ENCODE peak calls at places on chromosomes 7 and 10, in eight cellular contexts. B is tibial nerve, K is BJ, F is aorta, D is cardiac muscle cell, Q is prostate gland, V is HFF-Myc, J is upper lobe of right lung. W is an unnamed sample.

GRCh38 chr7:95845007-95845406 is 72.7 kb downstream of the DYNC1I1 start:
- DNase-seq in B (no peak), K (no peak), F (no peak), D (no peak), Q (no peak), V (no peak), J (no peak), W (no peak)

GRCh38 chr10:118041316-118041715 is 5.4 kb downstream of the RAB11FIP2 start:
- DNase-seq in B (no peak), K (peak; percentile 11), F (no peak), D (peak; percentile 66), Q (no peak), V (no peak), J (no peak), W (peak; percentile 30)

GRCh38 chr7:69663911-69664310 is 65.6 kb downstream of the AUTS2 start:
- DNase-seq in B (no peak), K (no peak), F (no peak), D (no peak), Q (no peak), V (no peak), J (no peak), W (no peak)

GRCh38 chr7:115038158-115038557 is 116.3 kb downstream of the MDFIC start:
- DNase-seq in B (no peak), K (no peak), F (no peak), D (no peak), Q (no peak), V (no peak), J (no peak), W (no peak)

GRCh38 chr10:58518775-58519174 is 6.1 kb downstream of the BICC1 start:
- DNase-seq in B (no peak), K (no peak), F (no peak), D (no peak), Q (no peak), V (no peak), J (no peak), W (no peak)

GRCh38 chr10:77478248-77478963 is 159.2 kb downstream of the KCNMA1 start:
- DNase-seq in B (no peak), K (peak; percentile 60), F (no peak), D (peak; percentile 25), Q (no peak), V (peak; percentile 51), J (no peak), W (peak; percentile 84)

GRCh38 chr10:3811331-3811870 is 26.4 kb upstream of the KLF6 start:
- DNase-seq in B (peak; percentile 55), K (no peak), F (no peak), D (peak; percentile 69), Q (peak; percentile 52), V (no peak), J (no peak), W (peak; percentile 91)

GRCh38 chr7:24728503-24729364 is 28.5 kb downstream of the GSDME start:
- DNase-seq in B (no peak), K (no peak), F (no peak), D (peak; percentile 63), Q (no peak), V (no peak), J (no peak), W (no peak)

GRCh38 chr7:128842674-128843641 is 12.8 kb downstream of the FLNC start:
- DNase-seq in B (no peak), K (no peak), F (peak; percentile 43), D (no peak), Q (no peak), V (no peak), J (no peak), W (no peak)

GRCh38 chr7:104926905-104927454 is 87.0 kb upstream of the KMT2E start:
- DNase-seq in B (no peak), K (no peak), F (no peak), D (no peak), Q (no peak), V (no peak), J (peak; percentile 83), W (no peak)

GRCh38 chr10:91564026-91564425 is 68.8 kb downstream of the PPP1R3C start:
- DNase-seq in B (no peak), K (no peak), F (no peak), D (no peak), Q (no peak), V (no peak), J (no peak), W (no peak)

GRCh38 chr10:13773496-13774170 is 186.9 kb downstream of the PRPF18 start:
- DNase-seq in B (no peak), K (no peak), F (no peak), D (no peak), Q (no peak), V (no peak), J (no peak), W (no peak)

GRCh38 chr7:47807126-47807525 is 141.1 kb downstream of the PKD1L1 start:
- DNase-seq in B (no peak), K (no peak), F (no peak), D (no peak), Q (no peak), V (no peak), J (no peak), W (no peak)

GRCh38 chr7:1121476-1121875 is 33.6 kb downstream of the GPER1 start:
- DNase-seq in B (no peak), K (no peak), F (no peak), D (no peak), Q (no peak), V (no peak), J (peak; percentile 37), W (no peak)

GRCh38 chr10:125925244-125925834 is 29.0 kb downstream of the FANK1 start:
- DNase-seq in B (no peak), K (no peak), F (no peak), D (no peak), Q (no peak), V (no peak), J (no peak), W (no peak)

GRCh38 chr10:33211123-33211878 is 123.2 kb downstream of the NRP1 start:
- DNase-seq in B (no peak), K (peak; percentile 89), F (peak; percentile 76), D (peak; percentile 89), Q (no peak), V (peak; percentile 36), J (no peak), W (peak; percentile 77)

GRCh38 chr7:75725306-75725705 is 13.4 kb downstream of the HIP1 start:
- DNase-seq in B (no peak), K (no peak), F (no peak), D (no peak), Q (no peak), V (no peak), J (no peak), W (no peak)

GRCh38 chr10:70671619-70672164 is 614 bp upstream of the ADAMTS14 start:
- DNase-seq in B (no peak), K (no peak), F (no peak), D (no peak), Q (no peak), V (no peak), J (no peak), W (no peak)
- H3K4me3 ChIP-seq in B (no peak overlapping the region), K (peak overlapping the region; percentile 52), F (no peak overlapping the region), D (peak overlapping the region; percentile 37), Q (peak overlapping the region; percentile 23), V (peak overlapping the region; percentile 37), J (peak overlapping the region; percentile 30), W (peak overlapping the region; percentile 51)

GRCh38 chr7:44616545-44616944 is 10.1 kb downstream of the OGDH start:
- DNase-seq in B (no peak), K (no peak), F (no peak), D (no peak), Q (no peak), V (no peak), J (no peak), W (no peak)

GRCh38 chr7:44615793-44616192 is 9.4 kb downstream of the OGDH start:
- DNase-seq in B (no peak), K (no peak), F (no peak), D (no peak), Q (no peak), V (no peak), J (no peak), W (no peak)

GRCh38 chr7:44618754-44619153 is 12.3 kb downstream of the OGDH start:
- DNase-seq in B (no peak), K (no peak), F (no peak), D (no peak), Q (no peak), V (no peak), J (no peak), W (no peak)

GRCh38 chr7:44617225-44617885 is 10.9 kb downstream of the OGDH start:
- DNase-seq in B (no peak), K (peak; percentile 37), F (no peak), D (peak; percentile 25), Q (no peak), V (no peak), J (no peak), W (no peak)

GRCh38 chr7:44618045-44618444 is 11.6 kb downstream of the OGDH start:
- DNase-seq in B (no peak), K (no peak), F (no peak), D (no peak), Q (no peak), V (no peak), J (no peak), W (no peak)
- H3K4me3 ChIP-seq in B (no peak overlapping the region), K (no peak overlapping the region), F (no peak overlapping the region), D (no peak overlapping the region), Q (no peak overlapping the region), V (no peak overlapping the region), J (no peak overlapping the region), W (no peak overlapping the region)

GRCh38 chr10:63110940-63111339 is 22.2 kb upstream of the NRBF2 start:
- DNase-seq in B (no peak), K (no peak), F (no peak), D (no peak), Q (no peak), V (no peak), J (no peak), W (no peak)

GRCh38 chr10:63103971-63104409 is 29.1 kb upstream of the NRBF2 start:
- DNase-seq in B (no peak), K (no peak), F (no peak), D (no peak), Q (no peak), V (no peak), J (no peak), W (no peak)

GRCh38 chr10:63105811-63106755 is 27.0 kb upstream of the NRBF2 start:
- DNase-seq in B (peak; percentile 21), K (no peak), F (peak; percentile 60), D (peak; percentile 74), Q (no peak), V (no peak), J (no peak), W (no peak)

GRCh38 chr10:63107943-63108437 is 25.1 kb upstream of the NRBF2 start:
- DNase-seq in B (no peak), K (no peak), F (no peak), D (no peak), Q (no peak), V (no peak), J (no peak), W (no peak)
- H3K4me3 ChIP-seq in B (no peak overlapping the region), K (no peak overlapping the region), F (no peak overlapping the region), D (no peak overlapping the region), Q (no peak overlapping the region), V (no peak overlapping the region), J (no peak overlapping the region), W (no peak overlapping the region)

GRCh38 chr10:1045415-1045814 is 3.5 kb downstream of the IDI1 start:
- DNase-seq in B (no peak), K (no peak), F (no peak), D (no peak), Q (no peak), V (no peak), J (no peak), W (no peak)
- H3K4me3 ChIP-seq in B (no peak overlapping the region), K (no peak overlapping the region), F (no peak overlapping the region), D (no peak overlapping the region), Q (no peak overlapping the region), V (peak overlapping the region; percentile 27), J (no peak overlapping the region), W (peak overlapping the region; percentile 2)